ENCODE peak calls at places on chromosomes 11 and 22, in ten cellular contexts. M, T, N, O, H, I, C, W, X and V are unnamed samples.

GRCh38 chr11:120801801-120802689 is 221.9 kb upstream of the TBCEL start:
- DNase-seq in X (peak; percentile 32), M (peak; percentile 60), O (peak; percentile 62), N (peak; percentile 50), T (peak; percentile 91), I (peak; percentile 50), C (peak; percentile 42), W (peak; percentile 58), H (peak; percentile 74), V (peak; percentile 45)

GRCh38 chr22:19965771-19966709 is 24.4 kb upstream of the TXNRD2 start:
- DNase-seq in H (no peak), M (no peak), C (no peak), W (no peak), X (no peak), T (peak; percentile 76), N (no peak), O (no peak), I (no peak), V (no peak)

GRCh38 chr22:46125311-46125710 is 25.0 kb upstream of the PPARA start:
- DNase-seq in O (no peak), X (no peak), T (no peak), W (no peak), N (no peak), C (no peak), I (no peak), M (no peak), H (no peak), V (no peak)

GRCh38 chr11:20355221-20356219 is 8.0 kb upstream of the HTATIP2 start:
- DNase-seq in I (peak; percentile 52), C (no peak), T (no peak), X (peak; percentile 54), M (no peak), O (peak; percentile 51), N (no peak), H (peak; percentile 62), W (peak; percentile 64), V (no peak)

GRCh38 chr22:50186181-50186731 is 543 bp downstream of the TRABD start:
- DNase-seq in C (no peak), N (no peak), T (no peak), M (no peak), H (no peak), W (no peak), O (no peak), I (no peak), X (no peak), V (no peak)

GRCh38 chr11:92829121-92829520 is 140.3 kb upstream of the MTNR1B start:
- DNase-seq in I (no peak), C (no peak), M (no peak), H (no peak), W (no peak), O (no peak), T (no peak), X (no peak), N (no peak), V (no peak)

GRCh38 chr22:31612891-31613285 is 49.1 kb downstream of the PISD start:
- DNase-seq in O (no peak), N (no peak), H (no peak), C (no peak), W (no peak), X (no peak), M (no peak), T (no peak), I (no peak), V (no peak)

GRCh38 chr11:115056514-115056913 is 378.2 kb downstream of the NXPE2 start:
- DNase-seq in M (no peak), T (no peak), H (no peak), N (no peak), X (no peak), C (no peak), O (no peak), I (no peak), W (no peak), V (no peak)

GRCh38 chr11:121688860-121689614 is 236.3 kb upstream of the SORL1-AS1 start:
- DNase-seq in N (no peak), X (peak; percentile 79), H (peak; percentile 39), I (no peak), W (no peak), O (no peak), M (no peak), T (no peak), C (no peak), V (no peak)

GRCh38 chr22:35782504-35782903 is 64.8 kb downstream of the APOL5 start:
- DNase-seq in I (no peak), W (no peak), T (no peak), N (no peak), C (no peak), H (no peak), O (no peak), X (no peak), M (no peak), V (no peak)

GRCh38 chr11:115459563-115459962 is 44.7 kb downstream of the CADM1 start:
- DNase-seq in I (no peak), N (no peak), W (no peak), T (no peak), O (no peak), M (no peak), C (no peak), X (no peak), H (no peak), V (no peak)

GRCh38 chr22:27796829-27797792 is 4.4 kb downstream of the MN1 start:
- DNase-seq in X (no peak), M (no peak), O (no peak), T (no peak), H (no peak), C (no peak), I (no peak), W (no peak), N (no peak), V (peak; percentile 28)

GRCh38 chr11:75101424-75102128 is 4.9 kb upstream of the OR2AT4 start:
- DNase-seq in M (no peak), H (no peak), I (no peak), T (no peak), N (no peak), X (no peak), C (no peak), W (no peak), O (no peak), V (no peak)
- TF ChIP-seq POLR2A in M (no peak), H (no peak), I (no peak), T (no peak), N (no peak), X (no peak), C (no peak), W (no peak), O (no peak), V (no peak)

DNA sequence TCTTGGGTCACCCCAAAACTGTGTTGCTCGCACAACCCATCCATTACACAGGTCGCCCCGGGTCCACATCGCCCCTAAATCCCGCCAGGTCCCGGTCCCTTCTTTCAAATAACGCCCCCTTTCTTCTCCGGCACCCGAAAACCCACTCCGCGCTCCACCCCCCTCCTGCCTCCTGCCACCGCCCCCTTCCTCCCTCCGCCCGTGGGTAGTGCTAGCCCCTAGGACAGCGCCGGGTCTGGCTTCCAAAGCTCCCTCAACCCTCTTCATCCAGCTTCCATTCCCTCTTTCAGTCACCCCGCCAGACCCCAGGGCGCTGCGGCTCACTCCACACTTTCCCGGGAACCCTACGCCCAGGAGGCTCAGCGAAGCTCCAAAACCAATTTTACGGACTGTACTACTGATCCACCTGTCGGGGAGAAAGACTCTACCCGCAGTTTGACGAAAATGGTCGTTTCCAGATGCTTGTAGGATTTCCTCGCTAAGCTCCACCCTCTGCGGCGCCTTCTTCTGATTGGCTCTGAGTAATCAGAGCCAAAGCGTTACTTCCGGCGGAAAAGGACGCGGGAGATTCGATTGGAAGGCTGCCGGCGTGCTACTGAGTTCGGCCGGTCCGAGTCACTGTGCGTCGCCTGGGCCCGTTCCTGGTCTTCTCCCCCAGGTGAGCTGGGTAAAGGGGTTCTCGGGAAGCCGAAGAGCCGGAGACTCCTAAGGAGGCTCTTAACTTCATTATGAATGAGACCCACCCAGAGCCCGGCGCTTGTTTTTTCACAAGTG is at the start of gene DDIAS:
- DNase-seq in H (peak; percentile 98), W (peak; percentile 96), O (peak; percentile 96), N (peak; percentile 91), I (peak; percentile 92), T (peak; percentile 87), C (peak; percentile 99), X (peak; percentile 98), M (peak; percentile 94), V (peak; percentile 95)
- TF ChIP-seq POLR2A in H (peak; percentile 87), W (peak; percentile 34), O (peak; percentile 84), N (peak; percentile 89), I (peak; percentile 33), T (peak; percentile 68), C (peak; percentile 81), X (peak; percentile 77), M (peak; percentile 84), V (peak; percentile 68)

DNA sequence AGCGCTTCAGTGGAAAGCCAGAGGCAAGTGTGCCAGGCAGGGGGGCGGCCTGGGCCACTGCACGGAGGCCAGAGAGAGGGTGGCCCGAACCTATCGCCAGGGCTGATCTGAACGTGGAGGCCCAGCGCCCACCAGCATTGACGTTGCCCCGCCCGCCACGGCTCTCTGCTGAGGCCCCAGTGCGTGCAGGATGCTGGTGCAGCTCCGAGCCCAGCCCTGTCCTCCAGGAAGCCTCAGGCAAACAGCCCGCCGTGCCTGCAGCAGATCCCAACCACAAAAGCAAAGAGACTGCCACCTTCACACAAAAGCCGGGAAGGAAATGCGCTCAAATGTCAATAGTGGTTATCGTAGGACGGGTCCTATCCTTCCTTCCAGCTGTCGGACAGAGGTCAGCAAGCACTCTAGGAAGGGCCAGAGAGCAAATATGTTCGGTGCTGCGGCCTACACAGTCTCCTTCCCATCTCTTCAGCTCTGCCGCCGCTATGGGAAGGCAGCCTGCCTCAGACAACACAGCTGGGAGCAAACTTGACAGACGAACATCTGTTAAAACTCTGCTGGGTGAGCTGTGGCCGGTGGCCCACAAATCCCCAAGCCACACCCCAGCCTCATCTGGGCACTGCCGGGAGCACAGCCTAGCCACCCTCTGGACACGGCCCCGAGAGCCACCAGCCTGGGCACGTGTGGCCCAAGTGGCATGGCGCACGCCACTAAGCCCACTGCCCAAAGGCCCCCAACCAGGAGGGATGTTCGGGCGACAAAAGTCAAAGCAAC is 146.2 kb downstream of the CRYBB2 start:
- DNase-seq in M (no peak), I (no peak), H (no peak), X (no peak), W (peak; percentile 26), C (no peak), N (no peak), T (no peak), O (no peak), V (peak; percentile 41)
- TF ChIP-seq POLR2A in M (no peak), I (no peak), H (no peak), X (no peak), W (no peak), C (no peak), N (no peak), T (no peak), O (no peak), V (no peak)

DNA sequence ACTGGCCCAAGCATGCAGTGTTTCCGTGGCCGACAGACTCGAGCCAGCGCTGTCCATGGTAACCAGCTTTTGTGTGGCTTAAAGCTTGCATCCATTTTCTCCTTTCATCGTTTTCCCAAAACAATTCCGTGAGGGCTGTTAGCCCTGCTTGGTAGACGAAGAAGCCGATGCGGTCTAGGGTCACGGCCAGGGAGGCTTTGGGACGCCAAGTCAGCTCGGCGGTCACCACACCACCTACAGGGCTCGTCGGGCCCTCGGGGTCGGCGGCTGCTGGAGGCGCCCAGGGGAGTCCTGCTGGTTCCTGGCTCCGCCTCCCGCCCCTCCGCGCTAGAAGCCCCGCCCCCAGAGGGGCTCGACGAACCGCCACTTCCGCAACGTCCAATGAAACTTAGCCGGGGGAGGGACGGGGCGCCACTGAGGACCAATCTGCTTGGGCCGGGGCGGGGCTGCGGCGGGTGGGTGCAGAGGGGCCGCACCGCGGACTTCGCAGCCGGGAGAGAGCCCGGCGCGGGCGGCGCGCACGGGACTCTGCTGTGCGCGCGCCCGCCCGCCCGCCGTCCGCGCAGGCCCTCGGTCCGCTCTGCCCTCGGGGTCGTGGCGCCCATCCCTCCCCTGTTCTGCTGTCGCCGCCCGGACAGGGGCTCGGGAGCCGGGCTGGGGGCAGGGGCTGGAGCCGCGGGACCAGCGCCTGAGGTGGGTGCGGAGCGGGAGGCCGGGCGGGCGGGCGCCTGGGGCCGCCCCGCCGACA is at the start of gene TIGD3:
- DNase-seq in W (peak; percentile 98), C (peak; percentile 98), N (peak; percentile 95), X (peak; percentile 81), O (peak; percentile 99), H (peak; percentile 99), M (peak; percentile 98), I (peak; percentile 99), T (peak; percentile 98), V (peak; percentile 98)
- TF ChIP-seq POLR2A in W (peak; percentile 79), C (peak; percentile 64), N (peak; percentile 81), X (peak; percentile 69), O (no peak), H (peak; percentile 35), M (peak; percentile 62), I (peak; percentile 65), T (no peak), V (peak; percentile 84)